ENCODE peak calls at places on chromosomes 7 and 10, in six cellular contexts. O is A549; G is CD8-positive, alpha-beta T cell; Y is ovary; H is Peyer's patch; E is RWPE1. Q is an unnamed sample.

GRCh38 chr10:43229208-43230061 is 37.4 kb downstream of the RASGEF1A start:
- DNase-seq in E (no peak), Y (no peak), O (peak; percentile 41), H (peak; percentile 67), G (peak; percentile 77), Q (no peak)

GRCh38 chr7:158399762-158400161 is 187.9 kb downstream of the PTPRN2 start:
- DNase-seq in H (no peak), Y (no peak), G (no peak), O (no peak), E (no peak), Q (no peak)

GRCh38 chr7:17674166-17674955 is 265.9 kb downstream of the SNX13 start:
- DNase-seq in O (no peak), Y (no peak), H (no peak), E (peak; percentile 86), G (no peak), Q (peak; percentile 79)

GRCh38 chr7:23490357-23491131 is 20.3 kb upstream of the IGF2BP3 start:
- DNase-seq in H (peak; percentile 69), O (peak; percentile 35), G (peak; percentile 76), E (no peak), Y (peak; percentile 66), Q (no peak)

GRCh38 chr7:140217750-140218501 is 41.1 kb upstream of the KDM7A start:
- DNase-seq in H (no peak), Y (no peak), O (no peak), E (no peak), G (no peak), Q (no peak)

GRCh38 chr7:135773451-135773850 is 24.8 kb upstream of the FAM180A start:
- DNase-seq in Y (no peak), E (no peak), H (no peak), G (no peak), O (peak; percentile 14), Q (no peak)

GRCh38 chr10:31399631-31400030 is 80.6 kb downstream of the ZEB1 start:
- DNase-seq in Y (no peak), E (no peak), G (no peak), H (no peak), O (no peak), Q (peak; percentile 6)

GRCh38 chr7:137879357-137880158 is 32.8 kb upstream of the DGKI start:
- DNase-seq in G (no peak), O (no peak), Y (no peak), E (peak; percentile 8), H (no peak), Q (no peak)

GRCh38 chr10:7686351-7687171 is 16.6 kb upstream of the ITIH2 start:
- DNase-seq in O (no peak), H (no peak), E (no peak), G (no peak), Y (no peak), Q (no peak)

GRCh38 chr10:129695671-129696070 is 228.6 kb downstream of the MGMT start:
- DNase-seq in E (no peak), O (no peak), Y (no peak), H (no peak), G (no peak), Q (no peak)

GRCh38 chr7:13742719-13743640 is 246.5 kb downstream of the ETV1 start:
- DNase-seq in H (peak; percentile 66), Y (no peak), O (peak; percentile 45), E (peak; percentile 5), G (no peak), Q (peak; percentile 66)

GRCh38 chr7:116210345-116211005 is at the start of gene TES:
- DNase-seq in O (peak; percentile 83), G (peak; percentile 79), Y (peak; percentile 60), H (peak; percentile 89), E (peak; percentile 88), Q (peak; percentile 74)

GRCh38 chr7:37067961-37068536 is 343.8 kb upstream of the AOAH start:
- DNase-seq in O (no peak), H (no peak), G (no peak), Y (no peak), E (no peak), Q (no peak)

GRCh38 chr7:17506090-17506489 is 207.6 kb downstream of the AHR start:
- DNase-seq in Y (no peak), G (no peak), H (no peak), E (no peak), O (peak; percentile 51), Q (no peak)

GRCh38 chr7:80500325-80500724 is 11.5 kb downstream of the GNAT3 start:
- DNase-seq in E (no peak), G (no peak), H (no peak), O (no peak), Y (no peak), Q (no peak)

GRCh38 chr7:151315038-151315655 is 26.5 kb upstream of the NUB1 start:
- DNase-seq in Y (peak; percentile 69), E (peak; percentile 62), H (peak; percentile 89), O (peak; percentile 70), G (peak; percentile 84), Q (peak; percentile 65)

GRCh38 chr10:121747163-121747775 is 149.0 kb upstream of the FGFR2 start:
- DNase-seq in G (no peak), O (no peak), Y (no peak), H (no peak), E (no peak), Q (no peak)

GRCh38 chr10:30029164-30029889 is 30.1 kb downstream of the JCAD start:
- DNase-seq in H (no peak), Y (no peak), O (no peak), G (no peak), E (no peak), Q (no peak)

GRCh38 chr10:125076891-125077643 is 83.3 kb downstream of the CTBP2 start:
- DNase-seq in Y (no peak), O (no peak), E (no peak), G (no peak), H (no peak), Q (no peak)

GRCh38 chr10:61000769-61001730 is 57.1 kb upstream of the RHOBTB1 start:
- DNase-seq in E (peak; percentile 32), Y (peak; percentile 16), O (peak; percentile 61), H (no peak), G (no peak), Q (peak; percentile 8)

GRCh38 chr7:101113860-101114259 is 13.0 kb upstream of the SERPINE1 start:
- DNase-seq in O (no peak), G (no peak), H (no peak), E (no peak), Y (no peak), Q (no peak)

GRCh38 chr10:16612148-16612742 is 90.6 kb upstream of the C1QL3 start:
- DNase-seq in O (peak; percentile 33), G (no peak), E (peak; percentile 25), H (no peak), Y (no peak), Q (peak; percentile 70)
- TF ChIP-seq CTCF in O (no peak), G (no peak), E (no peak), H (no peak), Y (no peak), Q (no peak)

DNA sequence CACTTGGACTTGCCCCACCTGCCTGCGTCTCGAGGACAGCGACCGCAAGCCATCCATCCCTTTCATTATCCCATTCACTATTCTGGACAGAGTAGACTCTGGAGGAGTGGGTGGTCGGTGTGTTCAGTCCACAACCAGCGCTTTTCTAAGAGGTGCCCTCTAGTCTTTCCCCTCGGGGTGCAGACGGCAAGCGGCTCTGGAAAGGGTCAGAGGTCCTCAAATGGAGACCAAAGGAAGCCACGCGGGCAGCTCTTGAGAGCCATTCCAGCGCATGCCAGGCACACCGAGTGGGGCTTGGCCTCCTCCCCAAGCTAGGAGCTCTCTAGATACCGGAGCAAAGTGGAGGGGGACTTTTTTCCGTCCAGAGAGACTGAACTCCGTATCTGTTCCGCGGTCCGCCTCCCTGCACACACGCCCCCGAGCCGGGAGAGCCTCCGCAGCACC is 697 bp downstream of the GSDME start:
- DNase-seq in E (peak; percentile 40), G (peak; percentile 52), H (peak; percentile 54), Y (no peak), O (no peak), Q (no peak)
- TF ChIP-seq CTCF in E (no peak), G (no peak), H (no peak), Y (no peak), O (no peak), Q (no peak)

GRCh38 chr10:45075821-45076220 is 75.1 kb downstream of the ZNF22 start:
- DNase-seq in O (no peak), G (no peak), E (no peak), Y (no peak), H (no peak), Q (no peak)
- TF ChIP-seq CTCF in O (no peak), G (no peak), E (no peak), Y (no peak), H (no peak), Q (no peak)

GRCh38 chr10:49645417-49646255 is 31.8 kb downstream of the CHAT start:
- DNase-seq in G (no peak), E (no peak), O (no peak), H (peak; percentile 30), Y (no peak), Q (no peak)
- TF ChIP-seq CTCF in G (no peak), E (no peak), O (no peak), H (no peak), Y (no peak), Q (no peak)

GRCh38 chr10:70535451-70535850 is 56.9 kb downstream of the PALD1 start:
- DNase-seq in H (no peak), G (no peak), Y (no peak), O (no peak), E (no peak), Q (no peak)

GRCh38 chr10:70538195-70538520 is 59.6 kb downstream of the PALD1 start:
- DNase-seq in Y (no peak), G (no peak), H (no peak), E (no peak), O (no peak), Q (no peak)

GRCh38 chr10:70534281-70534680 is 55.7 kb downstream of the PALD1 start:
- DNase-seq in H (no peak), Y (no peak), E (no peak), G (no peak), O (no peak), Q (no peak)

GRCh38 chr10:70537398-70538194 is 59.0 kb downstream of the PALD1 start:
- DNase-seq in H (peak; percentile 65), E (peak; percentile 27), G (no peak), O (peak; percentile 19), Y (no peak), Q (peak; percentile 52)

DNA sequence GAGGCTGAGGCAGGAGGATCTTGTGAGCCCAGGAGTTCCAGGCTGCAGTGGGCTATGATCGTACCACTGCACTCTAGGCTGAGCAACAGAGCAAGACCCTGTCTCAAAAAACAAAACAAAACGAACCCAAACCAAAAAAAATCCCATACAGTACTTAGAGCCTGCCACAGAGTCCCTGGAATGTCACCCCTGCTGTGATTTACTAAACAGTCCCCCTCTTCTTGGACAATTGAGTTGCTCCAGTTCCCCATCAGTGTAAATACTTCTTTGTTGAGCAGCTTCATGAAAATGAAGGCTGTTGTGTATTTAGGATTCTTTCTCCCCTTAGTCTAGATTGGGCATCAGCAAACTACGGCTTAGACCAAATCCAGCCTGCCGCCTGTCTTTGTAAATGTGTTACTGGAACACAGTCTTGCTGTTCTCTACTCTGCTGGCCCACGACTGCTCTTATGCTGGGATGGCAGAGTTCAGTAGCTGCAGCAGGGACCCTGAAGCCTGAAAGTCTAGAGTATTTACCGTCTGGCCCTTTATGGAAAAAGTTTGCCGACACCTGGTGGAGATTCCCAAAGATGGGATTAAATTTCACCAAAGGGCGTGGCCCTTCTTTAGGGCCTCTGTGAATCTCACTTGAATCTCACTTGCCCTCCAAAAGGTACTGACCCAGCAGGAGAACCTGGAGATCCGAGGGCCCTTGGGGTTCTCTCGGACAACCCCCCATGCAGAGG is 57.8 kb downstream of the PALD1 start:
- DNase-seq in Y (no peak), O (no peak), E (no peak), G (no peak), H (no peak), Q (no peak)
- TF ChIP-seq CTCF in Y (no peak), O (no peak), E (no peak), G (no peak), H (no peak), Q (peak; percentile 7)

Q was measured in MCF 10A.